ENCODE peak calls at places on chromosomes 12 and 14, in eight cellular contexts. P, K, H, G, V, U, B and M are unnamed samples.

GRCh38 chr14:80621701-80622100 is 319.8 kb downstream of the CEP128 start:
- DNase-seq in U (no peak), H (peak), B (no peak), G (no peak), K (no peak), V (peak), P (no peak), M (no peak)

GRCh38 chr12:54261817-54262402 is 18.0 kb downstream of the CBX5 start:
- DNase-seq in H (no peak), G (no peak), B (no peak), K (peak), V (no peak), P (no peak), U (no peak), M (no peak)

GRCh38 chr12:107444771-107445170 is 240.8 kb upstream of the PWP1 start:
- DNase-seq in P (no peak), B (no peak), V (no peak), H (no peak), U (no peak), K (no peak), G (no peak), M (no peak)

GRCh38 chr12:130083746-130084145 is 78.5 kb upstream of the FZD10 start:
- DNase-seq in V (no peak), B (no peak), H (no peak), K (no peak), G (no peak), U (no peak), P (no peak), M (no peak)

GRCh38 chr14:88196925-88197324 is 126.1 kb downstream of the KCNK10 start:
- DNase-seq in U (no peak), H (no peak), B (no peak), K (no peak), G (no peak), P (no peak), V (no peak), M (no peak)

GRCh38 chr12:70853326-70853725 is 67.2 kb downstream of the PTPRR start:
- DNase-seq in K (no peak), P (no peak), H (peak), B (no peak), U (peak), V (peak), G (peak), M (no peak)

GRCh38 chr14:52917732-52918131 is 33.1 kb downstream of the FERMT2 start:
- DNase-seq in U (no peak), B (no peak), K (no peak), G (no peak), P (no peak), H (peak), V (no peak), M (no peak)

GRCh38 chr14:106318700-106319099 is 792.3 kb downstream of the TMEM121 start:
- DNase-seq in H (no peak), V (no peak), U (no peak), G (no peak), P (no peak), B (peak), K (no peak), M (peak)

GRCh38 chr12:57621497-57622292 is 10.5 kb downstream of the ARHGEF25 start:
- DNase-seq in B (peak), H (no peak), G (peak), P (peak), V (no peak), K (no peak), U (no peak), M (peak)

GRCh38 chr12:68633614-68634558 is 23.2 kb downstream of the RAP1B start:
- DNase-seq in U (no peak), K (no peak), P (peak), H (no peak), V (no peak), G (no peak), B (no peak), M (no peak)
- H3K4me3 ChIP-seq in U (no peak), K (no peak), P (no peak), H (no peak), V (no peak), G (no peak), B (no peak), M (no peak)

DNA sequence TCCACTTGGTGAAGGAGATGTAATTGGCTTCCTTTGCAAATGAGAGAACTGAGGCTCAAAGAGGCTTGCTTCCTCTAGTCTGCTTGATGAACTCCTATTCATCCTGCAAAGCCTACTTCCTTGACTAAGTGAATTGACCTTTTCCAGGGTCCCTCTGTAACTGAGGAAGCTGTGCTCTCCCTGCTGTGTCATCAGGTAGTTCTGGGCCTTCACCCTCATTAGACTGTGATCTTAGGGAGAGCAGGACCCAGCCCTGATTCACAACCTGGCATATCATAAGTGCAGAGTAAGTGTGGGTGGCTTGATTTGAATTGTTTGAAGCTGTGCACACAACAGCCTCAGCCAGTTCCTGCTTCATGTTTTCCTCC is 16.3 kb downstream of the ASB2 start:
- DNase-seq in H (no peak), P (no peak), G (no peak), K (no peak), B (no peak), V (no peak), U (no peak), M (no peak)
- H3K4me3 ChIP-seq in H (no peak), P (no peak), G (no peak), K (no peak), B (peak), V (no peak), U (no peak), M (no peak)

DNA sequence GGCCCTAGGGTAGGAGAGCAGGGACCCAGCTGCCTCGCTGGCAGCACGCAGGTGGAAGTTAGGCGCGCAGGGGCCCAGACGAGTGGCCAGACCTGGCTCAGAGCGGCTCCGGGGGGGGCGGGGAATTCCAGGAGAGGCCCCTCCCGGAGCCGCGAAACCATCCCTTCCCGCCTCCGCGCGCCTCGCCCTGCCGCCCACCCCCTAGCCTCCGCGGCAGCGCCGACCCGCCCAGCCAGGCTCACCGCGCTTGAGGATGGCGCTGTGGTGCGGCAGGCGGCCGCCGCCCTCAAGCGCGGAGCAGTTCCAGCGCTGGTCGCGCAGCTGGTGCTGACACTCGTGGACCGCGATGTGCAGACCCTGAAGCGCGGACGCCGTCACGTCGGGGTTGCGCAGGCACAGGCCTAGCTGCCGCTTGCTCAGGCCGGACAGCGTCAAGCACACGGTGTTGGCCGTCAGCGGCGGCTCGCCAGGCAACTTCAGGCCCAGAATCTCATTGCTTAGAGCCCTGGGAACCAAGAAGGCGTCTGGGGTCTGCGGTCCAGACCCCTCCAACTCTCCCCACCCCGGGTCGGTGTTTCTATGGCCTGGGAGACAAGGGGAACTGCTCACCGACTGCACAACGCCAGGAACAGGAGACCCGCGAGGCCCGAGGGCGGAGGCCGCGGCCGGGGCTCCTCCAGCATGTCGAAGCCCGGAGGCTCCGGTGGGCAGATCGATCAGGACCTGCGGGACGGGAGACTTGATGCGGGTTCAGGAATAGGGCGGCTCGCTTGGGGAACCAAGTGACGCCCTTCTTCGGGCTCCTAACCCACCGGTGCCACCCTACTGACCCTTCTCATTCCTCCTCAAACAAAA is 1.5 kb downstream of the WNT10B start:
- DNase-seq in U (no peak), K (no peak), P (peak), B (no peak), H (peak), V (no peak), G (no peak), M (peak)
- H3K4me3 ChIP-seq in U (peak), K (no peak), P (peak), B (peak), H (no peak), V (no peak), G (no peak), M (no peak)

GRCh38 chr14:21852061-21852664 is 178.5 kb upstream of the OR4E1 start:
- DNase-seq in P (peak), U (no peak), H (peak), B (peak), G (peak), V (no peak), K (no peak), M (peak)
- H3K4me3 ChIP-seq in P (no peak), U (no peak), H (no peak), B (peak), G (no peak), V (no peak), K (no peak), M (no peak)

DNA sequence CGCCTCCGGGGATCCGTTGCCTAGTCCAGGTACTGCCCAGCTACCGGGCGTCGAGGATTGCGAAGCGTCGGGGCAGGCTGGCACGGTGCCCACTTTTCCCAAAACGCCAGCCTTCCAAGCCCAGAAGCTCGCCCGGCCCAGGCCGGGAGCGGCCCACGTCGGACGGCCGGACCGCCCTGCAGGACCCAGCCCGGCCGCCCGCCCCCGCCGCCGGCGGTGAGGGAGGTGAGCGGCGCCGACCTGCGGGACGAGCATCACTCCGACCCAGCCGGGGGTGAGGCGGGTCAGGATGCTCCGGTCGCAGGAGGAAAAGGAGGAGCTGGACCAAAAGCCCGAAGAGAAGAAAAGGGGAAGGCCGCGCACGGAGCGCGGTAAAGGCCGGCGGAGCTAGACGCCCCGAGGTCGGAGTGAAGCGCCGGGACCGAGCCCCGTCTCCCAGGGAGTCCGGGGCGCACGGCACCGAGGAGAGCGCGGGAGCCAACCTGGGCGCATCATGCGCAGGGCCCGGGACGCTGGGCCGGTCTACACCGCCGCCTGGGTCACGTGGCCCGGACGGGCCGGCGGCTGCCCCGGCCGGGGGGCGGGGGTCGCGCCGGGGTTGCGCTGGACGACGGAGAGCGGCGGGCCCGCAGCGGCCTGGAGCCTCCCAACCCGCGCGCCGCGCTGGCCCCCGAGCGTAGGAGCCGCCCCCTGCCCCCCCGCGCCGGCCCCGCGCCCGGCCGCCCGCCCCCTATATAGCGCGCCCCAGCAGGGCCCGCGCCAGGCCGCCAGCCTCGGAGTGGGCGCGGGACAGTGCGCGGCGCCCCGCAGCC is at the start of gene AQP5:
- DNase-seq in H (no peak), G (no peak), K (no peak), P (peak), V (no peak), B (no peak), U (no peak), M (no peak)
- H3K4me3 ChIP-seq in H (no peak), G (no peak), K (no peak), P (peak), V (peak), B (no peak), U (peak), M (no peak)

GRCh38 chr14:70317091-70317968 is 42.2 kb downstream of the COX16 start:
- DNase-seq in G (no peak), P (peak), U (no peak), K (no peak), B (no peak), V (no peak), H (no peak), M (no peak)

GRCh38 chr14:70318635-70319013 is 40.9 kb downstream of the COX16 start:
- DNase-seq in B (no peak), P (no peak), G (no peak), K (no peak), H (no peak), V (no peak), U (no peak), M (no peak)

GRCh38 chr14:70320294-70320693 is 39.2 kb downstream of the COX16 start:
- DNase-seq in G (no peak), V (no peak), B (no peak), K (no peak), H (no peak), U (no peak), P (no peak), M (no peak)

GRCh38 chr14:70315942-70316341 is 43.5 kb downstream of the COX16 start:
- DNase-seq in P (no peak), G (no peak), V (no peak), B (no peak), K (no peak), U (no peak), H (no peak), M (no peak)

GRCh38 chr14:70317969-70318634 is 41.4 kb downstream of the COX16 start:
- DNase-seq in V (peak), P (peak), U (no peak), H (peak), B (no peak), G (peak), K (peak), M (no peak)
- H3K4me3 ChIP-seq in V (no peak), P (no peak), U (no peak), H (no peak), B (no peak), G (no peak), K (no peak), M (no peak)